ENCODE peak calls at places on chromosomes 4 and X, in six cellular contexts. V is iris pigment epithelial cell, W is AG08395, F is AG09309, S is non-pigmented ciliary epithelial cell, U is bronchial epithelial cell. T is an unnamed sample.

GRCh38 chrX:15864629-15865028 is 10.0 kb upstream of the AP1S2 start:
- DNase-seq in W (no peak), U (peak; percentile 84), V (peak; percentile 51), F (no peak), S (no peak), T (no peak)

GRCh38 chr4:108004646-108005045 is 15.0 kb downstream of the HADH start:
- DNase-seq in F (no peak), S (no peak), V (no peak), U (no peak), W (no peak), T (no peak)

GRCh38 chr4:111666826-111667360 is 478.4 kb upstream of the FAM241A start:
- DNase-seq in W (no peak), U (no peak), F (no peak), S (no peak), V (no peak), T (no peak)

GRCh38 chrX:23993012-23993633 is 33.9 kb downstream of the KLHL15 start:
- DNase-seq in S (no peak), W (no peak), V (peak; percentile 42), F (no peak), U (peak; percentile 53), T (no peak)

GRCh38 chr4:160142579-160142978 is 1039.7 kb downstream of the RAPGEF2 start:
- DNase-seq in V (no peak), W (no peak), F (no peak), S (no peak), U (no peak), T (no peak)

GRCh38 chr4:57442834-57443291 is 332.7 kb upstream of the IGFBP7 start:
- DNase-seq in S (no peak), U (peak; percentile 47), V (peak; percentile 31), F (no peak), W (peak; percentile 21), T (peak; percentile 22)

GRCh38 chr4:89294583-89295244 is 12.9 kb downstream of the GPRIN3 start:
- DNase-seq in S (no peak), V (no peak), U (no peak), F (no peak), W (no peak), T (no peak)

GRCh38 chrX:38260231-38260630 is 39.6 kb upstream of the SRPX start:
- DNase-seq in S (no peak), V (peak; percentile 19), U (peak; percentile 29), F (no peak), W (peak; percentile 3), T (no peak)

GRCh38 chr4:182246401-182247205 is 3.4 kb downstream of the TENM3 start:
- DNase-seq in U (peak; percentile 16), W (no peak), S (no peak), V (no peak), F (no peak), T (no peak)

GRCh38 chr4:26206339-26206738 is 114.5 kb upstream of the RBPJ start:
- DNase-seq in U (no peak), W (peak; percentile 60), V (peak; percentile 85), F (peak; percentile 61), S (peak; percentile 30), T (peak; percentile 46)

T was measured in heart left ventricle.